ENCODE peak calls at places on chromosomes 4 and X, in four cellular contexts. U is HepG2, T is K562, J is H1. L is an unnamed sample.

GRCh38 chrX:10265775-10266174 is 109.0 kb downstream of the CLCN4 start:
- DNase-seq in U (no peak), J (no peak), T (no peak), L (no peak)

GRCh38 chrX:107450823-107451509 is 1.5 kb downstream of the FRMPD3 start:
- DNase-seq in J (no peak), U (no peak), T (peak; percentile 32), L (no peak)

GRCh38 chrX:1491851-1492349 is 39.2 kb upstream of the ASMTL start:
- DNase-seq in J (no peak), U (peak; percentile 65), T (peak; percentile 78), L (peak; percentile 66)

GRCh38 chr4:67909910-67910905 is 26.4 kb upstream of the TMPRSS11D start:
- DNase-seq in J (no peak), T (peak; percentile 13), U (peak; percentile 4), L (no peak)

GRCh38 chrX:121052122-121052521 is 4.7 kb downstream of the GLUD2 start:
- DNase-seq in T (no peak), J (no peak), U (peak; percentile 11), L (no peak)

GRCh38 chr4:23728393-23728792 is 161.5 kb downstream of the PPARGC1A start:
- DNase-seq in T (no peak), U (no peak), J (peak; percentile 10), L (no peak)

GRCh38 chrX:119238557-119238956 is 2.5 kb downstream of the PGRMC1 start:
- DNase-seq in T (no peak), J (no peak), U (no peak), L (no peak)

GRCh38 chr4:127997534-127998388 is 32.6 kb downstream of the ABHD18 start:
- DNase-seq in U (no peak), T (no peak), J (no peak), L (no peak)

GRCh38 chr4:8289956-8290700 is 20.6 kb downstream of the HTRA3 start:
- DNase-seq in U (no peak), J (no peak), T (no peak), L (no peak)

GRCh38 chr4:76699911-76700310 is 198.0 kb downstream of the SOWAHB start:
- DNase-seq in J (no peak), T (no peak), U (no peak), L (no peak)

GRCh38 chrX:150088042-150088441 is 149.8 kb upstream of the EOLA2 start:
- DNase-seq in U (no peak), J (no peak), T (no peak), L (no peak)

GRCh38 chr4:87872043-87872442 is 39.3 kb downstream of the MEPE start:
- DNase-seq in J (no peak), T (no peak), U (no peak), L (no peak)

GRCh38 chr4:2416564-2417195 is 1.8 kb downstream of the ZFYVE28 start:
- DNase-seq in U (no peak), J (no peak), T (peak; percentile 64), L (no peak)

GRCh38 chrX:15675490-15675921 is 10.9 kb upstream of the CLTRN start:
- DNase-seq in U (no peak), J (no peak), T (peak; percentile 74), L (peak; percentile 70)

GRCh38 chr4:184252136-184253071 is 34.7 kb upstream of the ENPP6 start:
- DNase-seq in J (no peak), T (no peak), U (no peak), L (no peak)

GRCh38 chrX:149628768-149629167 is 2.8 kb downstream of the TMEM185A start:
- DNase-seq in T (no peak), U (peak; percentile 55), J (no peak), L (no peak)

GRCh38 chr4:24067781-24068193 is 177.9 kb upstream of the PPARGC1A start:
- DNase-seq in J (peak; percentile 7), T (no peak), U (no peak), L (no peak)

GRCh38 chr4:141056473-141056872 is 76.8 kb downstream of the RNF150 start:
- DNase-seq in J (no peak), T (no peak), U (no peak), L (no peak)

GRCh38 chr4:151251922-151252321 is 25.0 kb upstream of the PRSS48 start:
- DNase-seq in J (no peak), T (no peak), U (peak; percentile 91), L (no peak)

GRCh38 chrX:19840899-19841648 is 46.3 kb downstream of the SH3KBP1 start:
- DNase-seq in J (peak; percentile 13), U (peak; percentile 1), T (no peak), L (no peak)

GRCh38 chr4:23373269-23373668 is 516.6 kb downstream of the PPARGC1A start:
- DNase-seq in U (no peak), J (no peak), T (peak; percentile 16), L (no peak)

GRCh38 chr4:6894086-6894478 is 15.5 kb upstream of the TBC1D14 start:
- DNase-seq in U (no peak), J (no peak), T (no peak), L (no peak)

GRCh38 chr4:56289934-56290333 is 97.4 kb downstream of the AASDH start:
- DNase-seq in J (no peak), T (no peak), U (no peak), L (no peak)

GRCh38 chr4:82745173-82745842 is 53.3 kb downstream of the SCD5 start:
- DNase-seq in U (no peak), T (no peak), J (no peak), L (no peak)

GRCh38 chr4:54100607-54101189 is 735 bp downstream of the GSX2 start:
- DNase-seq in U (no peak), J (no peak), T (no peak), L (no peak)

GRCh38 chrX:49237060-49237459 is 1.8 kb downstream of the CCDC22 start:
- DNase-seq in U (no peak), T (no peak), J (no peak), L (no peak)

GRCh38 chr4:7785017-7785416 is 154.6 kb downstream of the AFAP1 start:
- DNase-seq in J (no peak), U (no peak), T (no peak), L (no peak)

GRCh38 chr4:24604558-24605214 is 20.3 kb upstream of the DHX15 start:
- DNase-seq in T (no peak), J (no peak), U (no peak), L (no peak)

GRCh38 chr4:67207941-67208441 is 337.3 kb downstream of the CENPC start:
- DNase-seq in T (no peak), U (no peak), J (no peak), L (no peak)

GRCh38 chr4:39097290-39097689 is 35.3 kb downstream of the KLHL5 start:
- DNase-seq in T (no peak), J (no peak), U (peak; percentile 7), L (no peak)
- TF ChIP-seq FOSL1 in T (no peak), J (no peak), U (no peak), L (no peak)

DNA sequence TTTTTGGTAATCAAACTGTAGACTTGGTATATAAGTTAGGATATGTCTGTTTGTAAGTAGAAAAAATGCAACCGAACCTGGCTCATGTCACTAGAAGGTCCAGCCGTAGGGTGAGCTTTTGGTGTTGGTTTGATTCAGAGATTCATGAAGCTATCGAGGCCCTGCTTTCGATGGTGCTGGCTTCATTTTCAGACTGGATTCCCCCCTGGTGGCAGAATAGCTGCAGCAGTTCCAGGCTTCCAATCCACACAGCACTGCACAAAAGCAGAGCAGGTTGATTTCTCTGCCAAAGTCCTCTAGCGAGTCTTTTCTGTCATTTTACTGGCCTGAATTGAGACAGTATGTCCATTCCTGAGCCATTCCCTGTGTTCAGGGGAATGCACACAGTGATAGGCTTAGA is 33.1 kb downstream of the PDK3 start:
- DNase-seq in U (peak; percentile 1), J (no peak), T (no peak), L (no peak)
- TF ChIP-seq CTCF in U (peak; percentile 12), J (peak; percentile 10), T (peak; percentile 34), L (peak; percentile 4)

GRCh38 chr4:180156684-180157083 is 2086.5 kb upstream of the TENM3 start:
- DNase-seq in T (no peak), J (no peak), U (no peak), L (no peak)
- TF ChIP-seq FOSL1 in T (no peak), J (no peak), U (no peak), L (no peak)

GRCh38 chrX:98379134-98379533 is 1495.4 kb downstream of the RPA4 start:
- DNase-seq in T (no peak), U (peak; percentile 0), J (no peak), L (no peak)
- TF ChIP-seq CTCF in T (no peak), U (peak; percentile 38), J (no peak), L (no peak)

GRCh38 chrX:85052207-85052606 is 48.5 kb downstream of the APOOL start:
- DNase-seq in T (no peak), U (no peak), J (no peak), L (no peak)
- TF ChIP-seq FOSL1 in T (no peak), U (no peak), J (no peak), L (peak; percentile 1)